ENCODE peak calls at places on chromosomes 7 and 10, in four cellular contexts. U is IMR-90, M is H9, D is neuronal stem cell. J is an unnamed sample.

GRCh38 chr7:45898241-45898640 is 10.0 kb downstream of the IGFBP1 start:
- DNase-seq in U (peak; percentile 43), M (no peak), D (no peak), J (no peak)

GRCh38 chr10:34528320-34528719 is 286.8 kb downstream of the PARD3 start:
- DNase-seq in D (peak; percentile 43), U (peak; percentile 93), M (peak; percentile 73), J (peak; percentile 92)

GRCh38 chr10:132372516-132373095 is 24.4 kb upstream of the PWWP2B start:
- DNase-seq in U (no peak), D (no peak), M (no peak), J (no peak)

GRCh38 chr7:2511769-2512168 is 7.8 kb upstream of the LFNG start:
- DNase-seq in M (no peak), U (no peak), D (no peak), J (no peak)

GRCh38 chr7:30764030-30764991 is 6.9 kb upstream of the MINDY4 start:
- DNase-seq in M (no peak), U (peak; percentile 34), D (no peak), J (no peak)

GRCh38 chr10:11049772-11050171 is 32.1 kb downstream of the CELF2 start:
- DNase-seq in U (no peak), D (no peak), M (no peak), J (no peak)

GRCh38 chr10:42960491-42961155 is 116.2 kb upstream of the RET start:
- DNase-seq in M (peak; percentile 70), U (peak; percentile 37), D (no peak), J (peak; percentile 78)

GRCh38 chr10:74150151-74151056 is at the start of gene AP3M1:
- DNase-seq in U (no peak), M (peak; percentile 88), D (no peak), J (no peak)

GRCh38 chr10:21372651-21373410 is 152.7 kb downstream of the SKIDA1 start:
- DNase-seq in D (no peak), M (no peak), U (peak; percentile 92), J (peak; percentile 28)

GRCh38 chr10:21368728-21369425 is 156.6 kb downstream of the SKIDA1 start:
- DNase-seq in M (no peak), U (peak; percentile 23), D (no peak), J (peak; percentile 51)

GRCh38 chr10:21368022-21368582 is 157.4 kb downstream of the SKIDA1 start:
- DNase-seq in D (no peak), U (no peak), M (no peak), J (peak; percentile 62)

GRCh38 chr10:21364196-21365114 is 161.0 kb downstream of the SKIDA1 start:
- DNase-seq in D (peak; percentile 79), M (peak; percentile 89), U (peak; percentile 74), J (peak; percentile 98)

DNA sequence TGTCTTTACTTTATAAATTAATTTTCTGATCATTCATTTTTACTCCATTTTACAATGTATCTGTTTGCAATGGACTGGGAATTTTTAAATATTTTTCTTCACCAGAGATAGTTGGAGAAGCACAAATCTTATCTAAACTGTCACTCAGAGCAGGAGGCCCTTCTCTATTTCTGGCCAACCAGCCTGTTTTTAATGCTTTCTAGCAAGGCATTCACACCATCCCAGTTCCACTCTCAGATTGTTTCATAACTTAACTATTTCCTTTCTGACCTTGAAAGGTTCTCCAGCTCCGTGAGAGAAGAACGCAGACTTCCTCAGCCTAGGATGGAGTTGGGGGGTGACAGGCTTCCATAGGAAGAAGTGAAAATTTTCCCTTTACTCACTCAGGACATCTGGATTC is 155.8 kb downstream of the SKIDA1 start:
- DNase-seq in U (peak; percentile 46), M (no peak), D (no peak), J (no peak)
- H2BK120ac ChIP-seq in U (no peak overlapping the region), M (no peak overlapping the region), D (no peak overlapping the region), J (peak overlapping the region; percentile 56)

GRCh38 chr7:25742287-25742686 is 409.7 kb upstream of the NFE2L3 start:
- DNase-seq in M (no peak), U (no peak), D (no peak), J (no peak)
- H2BK120ac ChIP-seq in M (no peak overlapping the region), U (no peak overlapping the region), D (no peak overlapping the region), J (peak overlapping the region; percentile 64)

DNA sequence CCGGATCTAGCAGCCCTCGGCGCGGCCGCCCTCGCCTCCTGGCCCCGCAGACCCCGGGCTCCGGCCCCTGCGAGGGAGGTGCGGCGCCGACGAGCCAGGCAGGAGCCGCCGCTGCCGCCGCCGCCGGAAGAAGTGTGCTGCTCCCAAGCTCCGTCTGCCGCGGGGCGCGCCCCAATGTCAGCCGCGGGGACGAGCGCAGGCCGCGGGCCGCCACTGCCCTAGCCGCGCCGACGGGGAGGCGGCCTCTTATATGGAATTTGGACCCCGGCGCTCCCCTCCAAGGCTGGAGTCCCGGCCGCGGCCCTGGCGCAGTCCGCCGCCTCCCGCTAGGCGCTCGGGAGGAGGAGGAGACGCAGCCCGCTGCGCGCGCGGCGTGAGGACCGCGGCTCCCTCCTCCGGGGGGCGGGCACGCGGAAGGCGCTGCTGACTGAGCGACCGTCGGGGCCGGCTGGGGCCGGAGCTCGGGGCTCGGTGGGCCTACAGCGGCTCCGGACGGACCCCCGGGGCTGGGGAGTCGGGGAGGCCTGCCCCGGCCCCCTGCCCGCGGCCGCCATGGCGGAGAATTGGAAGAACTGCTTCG is at the start of gene TRIM8:
- DNase-seq in U (no peak), M (peak; percentile 53), D (no peak), J (peak; percentile 15)
- H2BK120ac ChIP-seq in U (peak within 1 kb of the TSS; percentile 76), M (no peak within 1 kb of the TSS), D (peak within 1 kb of the TSS; percentile 95), J (peak within 1 kb of the TSS; percentile 18)

GRCh38 chr7:92135490-92135889 is 1.2 kb upstream of the CYP51A1 start:
- DNase-seq in M (no peak), D (no peak), U (no peak), J (no peak)
- H2BK120ac ChIP-seq in M (no peak overlapping the region), D (no peak overlapping the region), U (no peak overlapping the region), J (no peak overlapping the region)

DNA sequence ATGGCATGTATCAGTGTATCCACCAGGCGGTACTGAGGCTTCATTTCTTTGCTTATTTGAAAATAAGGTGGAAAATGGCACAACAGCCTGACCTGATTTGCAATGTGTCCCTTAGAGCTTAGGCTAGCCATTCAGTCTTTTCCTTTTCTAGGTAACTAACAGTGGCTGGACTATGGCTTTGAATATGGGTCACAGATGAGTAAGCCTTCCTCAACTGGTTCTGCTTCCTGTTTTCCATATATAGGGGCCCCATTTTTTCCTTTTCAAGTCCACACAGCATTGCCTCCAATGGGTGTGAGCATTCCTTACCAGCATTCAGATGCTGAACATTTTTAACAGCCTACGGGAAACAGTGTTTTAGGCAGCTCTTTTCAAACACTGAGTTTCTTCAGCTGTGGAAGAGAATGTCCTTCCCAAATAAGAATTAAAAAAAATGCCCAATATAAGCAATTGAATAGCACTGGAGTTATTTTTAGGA is 3.9 kb upstream of the ITGB1 start:
- DNase-seq in D (no peak), M (no peak), U (peak; percentile 93), J (peak; percentile 77)
- H2BK120ac ChIP-seq in D (no peak overlapping the region), M (no peak overlapping the region), U (peak overlapping the region; percentile 96), J (no peak overlapping the region)